ENCODE peak calls at places on chromosomes 16 and 17, in five cellular contexts. B is GM06990, X is OCI-LY7, J is PC-3, A is ovary. O is an unnamed sample.

GRCh38 chr17:3963214-3964201 is 729 bp downstream of the ATP2A3 start:
- DNase-seq in A (no peak), B (peak), J (no peak), X (peak), O (no peak)

GRCh38 chr16:259814-260253 is 15.9 kb downstream of the RGS11 start:
- DNase-seq in B (no peak), X (no peak), J (no peak), A (no peak), O (no peak)

GRCh38 chr17:47205419-47205963 is 3.7 kb upstream of the MYL4 start:
- DNase-seq in A (peak), B (peak), X (peak), J (no peak), O (no peak)

GRCh38 chr16:7351572-7351971 is 18.9 kb downstream of the RBFOX1 start:
- DNase-seq in X (no peak), J (no peak), A (no peak), B (no peak), O (no peak)

GRCh38 chr16:69762843-69763556 is 868 bp downstream of the WWP2 start:
- DNase-seq in X (peak), B (no peak), J (peak), A (no peak), O (no peak)

GRCh38 chr17:43427362-43428043 is 28.7 kb downstream of the ARL4D start:
- DNase-seq in A (no peak), B (no peak), X (no peak), J (no peak), O (no peak)

GRCh38 chr16:3908951-3909437 is 28.5 kb upstream of the CREBBP start:
- DNase-seq in X (no peak), J (no peak), B (no peak), A (peak), O (no peak)

GRCh38 chr16:77723108-77723514 is 797 bp downstream of the NUDT7 start:
- DNase-seq in J (no peak), X (peak), A (peak), B (no peak), O (peak)

GRCh38 chr16:17556276-17557052 is 85.7 kb upstream of the XYLT1 start:
- DNase-seq in J (peak), B (no peak), A (no peak), X (peak), O (peak)

GRCh38 chr17:21213491-21214014 is 408 bp downstream of the TMEM11 start:
- DNase-seq in X (peak), J (no peak), A (peak), B (no peak), O (no peak)

GRCh38 chr16:58329147-58329546 is 34.3 kb upstream of the PRSS54 start:
- DNase-seq in A (no peak), X (no peak), J (peak), B (no peak), O (peak)

GRCh38 chr16:7513429-7513828 is 180.8 kb downstream of the RBFOX1 start:
- DNase-seq in J (no peak), A (no peak), B (no peak), X (peak), O (no peak)

GRCh38 chr16:8510160-8510559 is 80.2 kb downstream of the TMEM114 start:
- DNase-seq in X (no peak), B (no peak), A (no peak), J (no peak), O (no peak)

GRCh38 chr17:4950757-4951204 is at the start of gene ENO3:
- DNase-seq in B (no peak), A (peak), X (peak), J (no peak), O (no peak)

GRCh38 chr16:2468142-2468724 is 2.9 kb upstream of the NTN3 start:
- DNase-seq in J (peak), A (no peak), X (no peak), B (no peak), O (peak)

GRCh38 chr16:2288701-2289100 is 20.8 kb upstream of the RNPS1 start:
- DNase-seq in J (no peak), B (no peak), X (no peak), A (no peak), O (no peak)

GRCh38 chr16:5944971-5945370 is 847.4 kb upstream of the EEF2KMT start:
- DNase-seq in B (no peak), X (no peak), J (no peak), A (no peak), O (no peak)

GRCh38 chr16:89174055-89174827 is 2.7 kb downstream of the CDH15 start:
- DNase-seq in J (no peak), A (no peak), X (no peak), B (no peak), O (no peak)

GRCh38 chr17:17568772-17569195 is 22.7 kb downstream of the PEMT start:
- DNase-seq in A (peak), B (peak), X (peak), J (peak), O (peak)

GRCh38 chr17:16973760-16974540 is 2.0 kb upstream of the TNFRSF13B start:
- DNase-seq in B (peak), A (no peak), X (peak), J (no peak), O (no peak)

GRCh38 chr17:69067274-69068047 is 6.7 kb upstream of the ABCA9 start:
- DNase-seq in J (peak), B (no peak), A (no peak), X (peak), O (no peak)
- TF ChIP-seq CTCF in J (peak), B (peak), A (no peak), X (peak), O (no peak)

GRCh38 chr17:74712301-74712700 is 422 bp downstream of the CD300LF start:
- DNase-seq in J (no peak), X (no peak), B (no peak), A (no peak), O (no peak)

GRCh38 chr17:74712756-74713155 is at the start of gene CD300LF:
- DNase-seq in A (no peak), X (no peak), B (no peak), J (no peak), O (no peak)

GRCh38 chr17:74715144-74715543 is 2.4 kb upstream of the CD300LF start:
- DNase-seq in X (no peak), B (no peak), J (peak), A (no peak), O (no peak)

GRCh38 chr17:74711058-74711824 is 1.5 kb downstream of the CD300LF start:
- DNase-seq in J (no peak), A (no peak), X (no peak), B (no peak), O (no peak)

DNA sequence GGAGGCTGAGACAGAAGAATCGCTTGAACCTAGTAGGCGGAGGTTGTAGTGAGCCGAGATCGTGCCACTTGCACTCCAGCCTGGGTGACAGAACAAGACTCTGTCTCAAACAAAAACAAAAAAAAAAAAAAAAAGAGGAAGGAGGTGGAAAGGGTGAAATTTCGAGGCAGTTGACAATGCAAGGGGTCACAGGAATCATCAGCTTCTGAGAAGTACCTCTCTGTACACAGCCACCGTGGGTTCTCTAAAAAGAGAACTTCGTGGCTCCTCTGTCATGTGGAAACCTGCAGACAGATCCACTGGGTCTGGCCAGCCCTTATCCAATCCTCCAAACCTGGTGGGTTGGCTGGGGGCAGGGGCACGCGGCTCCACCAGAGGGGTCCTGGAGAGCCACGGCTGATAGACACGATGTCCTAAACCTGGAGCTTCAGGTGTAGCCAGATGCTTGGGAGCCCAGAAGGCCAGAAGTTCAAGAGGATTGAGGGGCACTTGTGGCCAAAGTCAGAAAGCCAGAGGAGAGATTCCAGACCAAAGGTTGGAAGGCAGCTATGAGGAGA is 554 bp upstream of the CD300LF start:
- DNase-seq in J (no peak), A (no peak), X (no peak), B (no peak), O (no peak)
- TF ChIP-seq CTCF in J (no peak), A (no peak), X (no peak), B (no peak), O (no peak)

GRCh38 chr17:78127240-78127887 is 1.2 kb downstream of the TMC6 start:
- DNase-seq in J (peak), B (peak), X (peak), A (no peak), O (no peak)

GRCh38 chr17:78127888-78128615 is 503 bp downstream of the TMC6 start:
- DNase-seq in J (peak), A (no peak), B (peak), X (peak), O (no peak)

GRCh38 chr17:78129385-78130079 is 977 bp upstream of the TMC6 start:
- DNase-seq in J (no peak), B (peak), A (no peak), X (peak), O (no peak)

GRCh38 chr17:78130080-78130438 is 512 bp upstream of the TMC8 start:
- DNase-seq in B (no peak), X (peak), J (no peak), A (no peak), O (no peak)

DNA sequence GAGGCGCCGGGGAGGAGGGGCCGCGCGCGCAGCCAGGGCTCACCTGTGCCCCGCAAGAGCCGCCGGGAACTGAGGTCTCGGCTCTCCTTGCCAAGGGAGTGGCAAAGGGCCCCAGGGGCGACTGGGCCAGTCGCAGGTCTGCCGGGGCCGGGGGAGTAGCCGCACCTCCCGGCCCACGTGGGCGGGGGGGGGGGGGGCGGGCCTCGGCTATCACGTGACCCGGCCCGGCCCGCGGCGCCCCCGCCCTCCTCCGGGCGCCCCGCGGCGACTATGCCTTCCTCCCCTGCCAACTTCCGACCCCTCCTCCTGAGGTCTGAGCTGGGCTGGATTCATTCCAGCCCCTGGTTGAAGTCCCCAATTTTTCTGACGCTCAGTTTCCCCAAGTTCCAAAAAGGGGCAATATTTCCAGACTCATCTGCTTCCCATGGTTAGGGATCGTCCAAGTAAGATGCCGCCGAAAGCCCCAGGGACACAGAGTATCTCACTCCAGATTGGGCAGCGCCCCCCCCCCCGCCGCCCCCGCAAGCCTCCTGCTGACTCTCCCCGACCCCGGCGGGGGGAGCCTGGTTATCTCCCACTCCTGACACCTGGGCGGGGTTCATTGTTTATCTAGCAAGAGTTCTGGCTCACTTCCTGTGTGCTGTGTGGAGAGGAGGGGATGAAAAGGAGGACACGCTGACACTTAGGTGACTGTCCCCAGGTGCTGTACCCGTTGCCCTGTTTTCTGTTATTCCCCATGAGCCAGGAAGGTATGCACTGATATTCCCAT is at the start of gene TMC6:
- DNase-seq in A (no peak), J (peak), X (peak), B (peak), O (peak)
- TF ChIP-seq CTCF in A (no peak), J (no peak), X (no peak), B (no peak), O (no peak)

GRCh38 chr17:54888254-54888653 is 12.4 kb upstream of the TOM1L1 start:
- DNase-seq in B (no peak), X (no peak), A (no peak), J (no peak), O (no peak)

GRCh38 chr17:54892360-54892759 is 8.3 kb upstream of the TOM1L1 start:
- DNase-seq in B (no peak), J (no peak), A (no peak), X (no peak), O (no peak)

GRCh38 chr17:54887787-54888186 is 12.9 kb upstream of the TOM1L1 start:
- DNase-seq in J (no peak), B (no peak), A (no peak), X (no peak), O (no peak)

GRCh38 chr17:54888981-54889380 is 11.7 kb upstream of the TOM1L1 start:
- DNase-seq in J (no peak), A (no peak), B (no peak), X (no peak), O (no peak)

DNA sequence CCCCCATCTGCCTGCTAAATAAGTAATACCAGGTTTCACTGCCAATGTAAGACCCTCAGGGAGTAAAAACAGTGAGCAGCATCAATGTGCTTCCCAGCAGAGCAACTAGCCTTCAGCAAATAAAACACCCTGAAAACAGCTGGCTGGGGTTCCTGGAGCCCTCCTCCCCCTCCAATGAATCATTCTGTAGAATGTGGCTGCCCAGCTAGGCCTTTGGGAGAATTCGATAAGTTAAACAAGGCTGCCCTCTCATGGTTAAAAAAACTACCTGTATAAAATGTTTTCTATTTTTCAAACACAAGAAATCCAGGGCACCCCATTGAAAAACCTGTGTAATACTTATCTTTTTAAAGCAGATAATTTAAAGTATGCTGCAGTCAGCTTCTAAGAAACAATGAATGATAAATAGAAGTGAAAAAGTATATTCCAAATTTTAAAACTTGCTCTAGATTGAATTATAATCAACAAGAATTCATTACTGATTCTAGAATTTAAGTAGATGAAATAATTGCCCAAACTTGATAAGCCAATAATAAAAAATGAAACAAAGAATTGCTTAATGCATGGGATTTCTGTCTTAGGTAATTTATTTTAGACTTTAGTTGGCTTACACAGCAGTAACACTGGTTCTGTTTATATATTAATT is 9.4 kb upstream of the TOM1L1 start:
- DNase-seq in B (no peak), J (peak), A (no peak), X (peak), O (peak)
- TF ChIP-seq CTCF in B (peak), J (peak), A (no peak), X (peak), O (peak)

GRCh38 chr17:20121359-20122235 is 112.4 kb downstream of the SPECC1 start:
- DNase-seq in J (peak), X (peak), A (peak), B (no peak), O (peak)
- TF ChIP-seq CTCF in J (peak), X (peak), A (peak), B (peak), O (peak)

DNA sequence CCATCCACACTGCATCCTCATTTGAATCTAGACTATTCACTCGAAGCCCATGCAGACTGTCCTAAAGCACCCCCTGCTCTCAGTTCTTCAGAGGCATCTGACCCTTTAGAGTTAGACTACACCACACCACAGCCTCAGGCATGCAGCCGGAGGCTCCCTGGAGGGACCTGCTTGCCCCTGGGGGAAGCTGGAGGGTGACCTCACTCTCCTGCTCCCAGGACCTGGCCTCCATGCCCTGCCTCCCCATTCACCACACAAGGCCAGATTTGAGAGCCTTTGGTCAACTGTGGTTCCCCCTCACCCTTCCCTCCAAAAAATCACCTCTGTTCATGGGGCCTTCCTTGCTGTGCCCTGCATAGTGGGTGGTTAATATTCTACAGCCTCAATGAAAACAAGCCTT is 24.6 kb downstream of the ABCC12 start:
- DNase-seq in A (no peak), J (no peak), X (no peak), B (no peak), O (no peak)
- TF ChIP-seq CTCF in A (no peak), J (no peak), X (no peak), B (no peak), O (no peak)

GRCh38 chr17:76585649-76586593 is at the start of gene ST6GALNAC2:
- DNase-seq in J (peak), B (no peak), X (no peak), A (peak), O (peak)
- TF ChIP-seq CTCF in J (peak), B (peak), X (no peak), A (peak), O (peak)

GRCh38 chr16:84090212-84090611 is 26.5 kb downstream of the MBTPS1 start:
- DNase-seq in A (no peak), X (no peak), B (no peak), J (no peak), O (no peak)

GRCh38 chr16:84091460-84091859 is 25.3 kb downstream of the MBTPS1 start:
- DNase-seq in B (no peak), J (no peak), X (peak), A (no peak), O (no peak)

GRCh38 chr16:84093879-84094270 is 22.9 kb downstream of the MBTPS1 start:
- DNase-seq in X (no peak), J (no peak), B (no peak), A (no peak), O (no peak)

GRCh38 chr16:84095466-84095865 is 21.3 kb downstream of the MBTPS1 start:
- DNase-seq in B (no peak), X (no peak), A (no peak), J (no peak), O (no peak)

GRCh38 chr16:84093120-84093878 is 23.4 kb downstream of the MBTPS1 start:
- DNase-seq in B (no peak), A (no peak), X (no peak), J (no peak), O (no peak)
- TF ChIP-seq CTCF in B (no peak), A (no peak), X (no peak), J (no peak), O (no peak)

GRCh38 chr16:75197522-75198134 is 9.3 kb downstream of the CTRB2 start:
- DNase-seq in B (no peak), J (no peak), X (no peak), A (no peak), O (no peak)
- TF ChIP-seq CTCF in B (no peak), J (no peak), X (no peak), A (no peak), O (no peak)

O was measured in MCF 10A.